ENCODE peak calls at places on chromosome 22, in seven cellular contexts. L is HepG2, A is stomach, O is A549, Q is esophagus muscularis mucosa, C is GM12878, I is tibial nerve. Z is an unnamed sample.

GRCh38 chr22:50456466-50457234 is 18.2 kb downstream of the SBF1 start:
- DNase-seq in I (no peak), C (no peak), L (no peak), Q (no peak), O (no peak), A (no peak), Z (no peak)

GRCh38 chr22:20299736-20300136 is 20.1 kb downstream of the DGCR6L start:
- DNase-seq in L (no peak), A (peak; percentile 60), C (no peak), O (no peak), I (no peak), Q (no peak), Z (peak; percentile 27)

GRCh38 chr22:50417544-50417943 is 57.3 kb downstream of the SBF1 start:
- DNase-seq in I (no peak), O (no peak), L (no peak), A (no peak), Q (no peak), C (no peak), Z (no peak)

GRCh38 chr22:19786264-19786585 is 25.6 kb downstream of the TBX1 start:
- DNase-seq in I (no peak), O (no peak), C (no peak), Q (no peak), A (no peak), L (no peak), Z (peak; percentile 23)

GRCh38 chr22:30206964-30207363 is 39.6 kb downstream of the LIF start:
- DNase-seq in A (peak; percentile 35), Q (no peak), C (no peak), L (peak; percentile 85), O (peak; percentile 80), I (no peak), Z (peak; percentile 52)

GRCh38 chr22:38755155-38755910 is 465 bp downstream of the SUN2 start:
- DNase-seq in C (no peak), O (peak; percentile 64), I (peak; percentile 95), L (peak; percentile 80), A (peak; percentile 97), Q (peak; percentile 97), Z (peak; percentile 93)

GRCh38 chr22:38442967-38443674 is 11.9 kb downstream of the KCNJ4 start:
- DNase-seq in A (no peak), I (no peak), C (no peak), Q (no peak), O (no peak), L (no peak), Z (no peak)

GRCh38 chr22:49770454-49771265 is 57.0 kb downstream of the BRD1 start:
- DNase-seq in Q (no peak), C (no peak), L (no peak), A (no peak), O (no peak), I (no peak), Z (no peak)

GRCh38 chr22:24536089-24536488 is 18.8 kb downstream of the GUCD1 start:
- DNase-seq in L (no peak), I (no peak), C (no peak), A (no peak), O (no peak), Q (no peak), Z (no peak)

GRCh38 chr22:19940536-19941364 is 822 bp upstream of the COMT start:
- DNase-seq in L (no peak), C (no peak), Q (no peak), I (no peak), A (no peak), O (peak; percentile 28), Z (peak; percentile 40)

GRCh38 chr22:41929158-41929896 is 2.7 kb upstream of the TNFRSF13C start:
- DNase-seq in Q (no peak), O (no peak), I (no peak), C (no peak), L (no peak), A (no peak), Z (no peak)

GRCh38 chr22:41925783-41926460 is 684 bp downstream of the TNFRSF13C start:
- DNase-seq in L (peak; percentile 45), C (no peak), A (peak; percentile 87), Q (no peak), I (no peak), O (no peak), Z (no peak)

GRCh38 chr22:41931701-41932269 is 5.2 kb upstream of the TNFRSF13C start:
- DNase-seq in Q (no peak), O (no peak), L (no peak), C (peak; percentile 87), I (no peak), A (no peak), Z (no peak)

GRCh38 chr22:41928416-41929157 is 2.0 kb upstream of the TNFRSF13C start:
- DNase-seq in C (no peak), Q (no peak), A (no peak), L (no peak), I (no peak), O (no peak), Z (no peak)

GRCh38 chr22:41927813-41928212 is 1.2 kb upstream of the TNFRSF13C start:
- DNase-seq in L (no peak), C (no peak), I (no peak), A (no peak), O (no peak), Q (no peak), Z (no peak)
- H3K4me1 ChIP-seq in L (peaks cover 35% of the 10 kb centered on the region), C (peaks cover 56% of the 10 kb centered on the region), I (peaks cover 16% of the 10 kb centered on the region), A (peaks cover 14% of the 10 kb centered on the region), O (no peaks in the 10 kb centered on the region), Q (peaks cover 14% of the 10 kb centered on the region), Z (peaks cover 3% of the 10 kb centered on the region)

GRCh38 chr22:35637254-35637653 is 11.0 kb upstream of the APOL6 start:
- DNase-seq in L (no peak), A (no peak), O (no peak), Q (no peak), C (no peak), I (no peak), Z (no peak)

GRCh38 chr22:35634981-35635540 is 13.2 kb upstream of the APOL6 start:
- DNase-seq in L (no peak), O (no peak), I (no peak), C (no peak), Q (no peak), A (no peak), Z (no peak)

GRCh38 chr22:35641494-35642120 is 6.6 kb upstream of the APOL6 start:
- DNase-seq in O (no peak), I (no peak), A (no peak), C (no peak), L (no peak), Q (no peak), Z (no peak)

GRCh38 chr22:35637943-35638342 is 10.3 kb upstream of the APOL6 start:
- DNase-seq in O (no peak), C (no peak), L (no peak), I (no peak), Q (no peak), A (no peak), Z (no peak)

DNA sequence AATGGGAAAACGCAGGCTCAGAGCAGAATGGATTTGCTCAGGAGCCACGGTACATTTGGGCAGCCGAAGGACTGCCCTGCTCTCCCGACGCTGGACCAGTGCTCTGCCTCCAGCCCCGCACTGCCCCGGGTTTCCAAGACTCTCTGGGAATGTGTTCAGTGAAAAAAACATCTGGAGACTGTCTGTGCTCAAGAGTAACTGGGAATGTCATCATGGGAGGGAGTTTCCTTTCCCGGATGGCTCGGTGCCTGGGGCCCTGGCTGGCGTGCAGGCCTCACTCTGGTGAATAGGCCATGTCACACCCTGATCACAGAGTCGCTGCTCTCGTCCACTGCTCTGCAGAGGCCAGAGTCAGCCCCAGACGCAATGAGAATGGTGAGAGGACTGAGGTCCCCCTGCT is 9.8 kb upstream of the APOL6 start:
- DNase-seq in Q (peak; percentile 95), A (no peak), C (no peak), I (peak; percentile 81), O (no peak), L (no peak), Z (peak; percentile 90)
- TF ChIP-seq EP300 in Q (no peak), A (no peak), C (no peak), I (peak; percentile 84), O (no peak), L (no peak), Z (peak; percentile 12)

DNA sequence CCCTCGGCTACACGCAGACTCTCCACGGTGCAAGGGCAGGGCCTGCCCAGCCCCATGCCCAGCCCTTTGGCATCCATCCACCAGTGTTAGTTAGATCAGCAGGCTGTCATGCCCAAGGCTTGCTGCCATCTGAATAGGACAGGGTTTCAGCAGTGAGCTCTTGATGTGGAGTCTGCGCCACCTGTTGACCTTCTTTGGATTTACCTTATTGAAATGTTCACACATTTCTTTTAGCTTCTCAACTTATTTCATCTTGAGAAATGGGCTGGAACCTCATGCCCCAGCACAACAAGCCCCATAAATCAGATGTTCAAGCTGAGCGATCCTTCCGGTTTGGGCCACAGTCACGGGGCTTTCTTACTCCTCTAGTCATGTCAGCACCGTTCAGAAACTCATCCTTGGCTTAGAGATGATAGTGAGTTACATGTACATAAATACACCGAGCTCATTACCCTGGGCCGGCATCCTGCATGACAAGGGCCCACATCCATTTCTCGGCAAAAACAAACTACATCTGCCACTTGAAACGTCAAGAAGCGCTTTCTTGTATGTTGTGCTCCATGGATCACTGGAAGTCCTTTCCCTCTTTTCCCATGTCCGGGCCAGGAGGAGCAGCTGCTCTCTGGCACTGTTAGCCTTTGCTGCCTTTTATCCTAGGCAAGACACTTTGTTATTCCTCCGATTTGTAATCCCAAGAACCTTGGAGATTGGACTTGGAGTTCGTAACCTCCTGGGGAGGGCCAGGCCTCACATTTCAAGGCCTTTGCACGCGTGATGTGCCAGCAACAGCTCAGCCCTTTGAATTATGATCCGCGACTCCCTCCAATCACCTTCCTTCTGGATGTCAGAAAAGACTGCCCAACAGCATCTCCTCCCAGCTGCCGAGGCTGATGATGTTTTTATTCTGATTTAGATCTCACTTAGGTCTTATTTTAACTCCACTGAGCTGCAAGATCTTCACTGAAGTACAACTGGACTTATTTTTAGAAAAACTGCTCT is 61.9 kb downstream of the PARVB start:
- DNase-seq in C (peak; percentile 27), Q (peak; percentile 94), I (no peak), O (peak; percentile 57), L (peak; percentile 43), A (peak; percentile 85), Z (peak; percentile 78)
- TF ChIP-seq CTCF in C (peak; percentile 72), Q (peak; percentile 36), I (no peak), O (peak; percentile 52), L (peak; percentile 73), A (no peak), Z (peak; percentile 17)

GRCh38 chr22:44046485-44047141 is 22.5 kb downstream of the PARVB start:
- DNase-seq in C (no peak), I (no peak), A (no peak), O (no peak), Q (no peak), L (no peak), Z (no peak)

GRCh38 chr22:44045171-44045570 is 21.1 kb downstream of the PARVB start:
- DNase-seq in A (no peak), I (no peak), L (no peak), C (no peak), O (no peak), Q (no peak), Z (no peak)

GRCh38 chr22:44049369-44050231 is 25.5 kb downstream of the PARVB start:
- DNase-seq in A (no peak), O (no peak), C (no peak), Q (no peak), L (no peak), I (no peak), Z (peak; percentile 62)

GRCh38 chr22:44050766-44051747 is 27.0 kb downstream of the PARVB start:
- DNase-seq in O (no peak), C (no peak), A (no peak), L (no peak), Q (no peak), I (no peak), Z (no peak)

DNA sequence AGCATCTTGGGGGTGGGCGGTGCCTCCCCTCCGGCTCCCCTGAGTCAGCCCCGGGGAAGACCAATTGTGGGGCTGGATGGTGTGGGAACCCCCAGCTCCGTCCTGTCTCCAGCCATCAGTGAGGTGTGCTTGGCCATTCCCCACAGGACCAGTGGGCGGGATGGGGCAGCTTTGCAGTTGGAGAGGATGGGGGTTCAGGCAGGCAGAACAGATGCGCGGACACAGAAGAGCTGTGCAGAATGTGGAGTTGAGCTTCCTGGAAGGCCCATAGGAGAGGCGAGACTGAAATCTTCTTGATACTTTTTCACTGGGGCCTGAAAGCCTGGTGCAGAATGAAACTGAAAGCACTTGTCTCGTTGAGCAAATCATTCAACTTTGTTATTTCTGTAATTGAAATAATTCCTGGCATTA is 23.8 kb downstream of the PARVB start:
- DNase-seq in A (no peak), I (no peak), C (no peak), Q (no peak), L (no peak), O (no peak), Z (no peak)
- H3K4me1 ChIP-seq in A (peaks cover 8% of the 10 kb centered on the region), I (peaks cover 5% of the 10 kb centered on the region), C (peaks cover 45% of the 10 kb centered on the region), Q (peaks cover 33% of the 10 kb centered on the region), L (peaks cover 6% of the 10 kb centered on the region), O (no peaks in the 10 kb centered on the region), Z (peaks cover 7% of the 10 kb centered on the region)

Z was measured in ovary.